ENCODE peak calls at places on chromosomes 12 and 14, in four cellular contexts. F is HepG2, Y is GM12878, X is K562. R is an unnamed sample.

GRCh38 chr14:50082784-50083466 is 33.4 kb downstream of the VCPKMT start:
- DNase-seq in X (no peak), Y (peak; percentile 92), F (no peak), R (no peak)

GRCh38 chr12:108419949-108420348 is 80.8 kb upstream of the CMKLR1 start:
- DNase-seq in F (no peak), Y (no peak), X (no peak), R (no peak)

GRCh38 chr12:28578833-28579252 is 388.6 kb downstream of the CCDC91 start:
- DNase-seq in X (no peak), Y (no peak), F (no peak), R (no peak)

GRCh38 chr12:113333877-113334785 is 778 bp downstream of the SLC8B1 start:
- DNase-seq in X (no peak), F (no peak), Y (no peak), R (peak; percentile 28)

GRCh38 chr14:93266127-93266526 is 59.1 kb downstream of the UBR7 start:
- DNase-seq in X (no peak), F (no peak), Y (no peak), R (no peak)

GRCh38 chr12:61574339-61574738 is 685.9 kb upstream of the USP15 start:
- DNase-seq in X (no peak), Y (no peak), F (no peak), R (no peak)

GRCh38 chr12:127297327-127297726 is 969.6 kb upstream of the TMEM132C start:
- DNase-seq in X (no peak), Y (no peak), F (no peak), R (no peak)

GRCh38 chr14:102777711-102778615 is 714 bp downstream of the TRAF3 start:
- DNase-seq in Y (no peak), F (no peak), X (peak; percentile 73), R (no peak)

GRCh38 chr14:94058128-94058673 is 22.8 kb downstream of the DDX24 start:
- DNase-seq in Y (no peak), X (no peak), F (no peak), R (no peak)

GRCh38 chr12:120077260-120077659 is 39.3 kb downstream of the RAB35 start:
- DNase-seq in F (no peak), X (no peak), Y (no peak), R (no peak)

GRCh38 chr12:120079352-120080042 is 37.1 kb downstream of the RAB35 start:
- DNase-seq in F (peak; percentile 78), Y (no peak), X (no peak), R (no peak)

GRCh38 chr12:120076651-120077050 is 39.9 kb downstream of the RAB35 start:
- DNase-seq in F (no peak), X (no peak), Y (no peak), R (no peak)

GRCh38 chr12:120078868-120079267 is 37.7 kb downstream of the RAB35 start:
- DNase-seq in Y (no peak), F (no peak), X (no peak), R (no peak)

GRCh38 chr12:120080043-120080400 is 36.5 kb downstream of the RAB35 start:
- DNase-seq in F (no peak), X (no peak), Y (no peak), R (no peak)
- TF ChIP-seq POLR2AphosphoS5 in F (no peak), X (no peak), Y (no peak), R (no peak)

GRCh38 chr14:56812364-56813103 is 2.3 kb upstream of the OTX2 start:
- DNase-seq in X (no peak), F (no peak), Y (no peak), R (no peak)

GRCh38 chr14:56810850-56811595 is 744 bp upstream of the OTX2 start:
- DNase-seq in X (no peak), F (no peak), Y (no peak), R (no peak)

GRCh38 chr14:56810341-56810740 is at the start of gene OTX2:
- DNase-seq in F (no peak), Y (no peak), X (no peak), R (no peak)

GRCh38 chr14:56813143-56813551 is 2.9 kb upstream of the OTX2 start:
- DNase-seq in Y (no peak), F (no peak), X (no peak), R (no peak)

GRCh38 chr14:56811596-56812363 is 1.5 kb upstream of the OTX2 start:
- DNase-seq in X (no peak), Y (no peak), F (no peak), R (no peak)
- H3K4me3 ChIP-seq in X (no peak overlapping the region), Y (no peak overlapping the region), F (no peak overlapping the region), R (no peak overlapping the region)

GRCh38 chr12:96131230-96131788 is 62.9 kb upstream of the ELK3 start:
- DNase-seq in X (no peak), Y (no peak), F (no peak), R (no peak)
- TF ChIP-seq MYC in X (no peak), Y (no peak), F (no peak), R (no peak)

DNA sequence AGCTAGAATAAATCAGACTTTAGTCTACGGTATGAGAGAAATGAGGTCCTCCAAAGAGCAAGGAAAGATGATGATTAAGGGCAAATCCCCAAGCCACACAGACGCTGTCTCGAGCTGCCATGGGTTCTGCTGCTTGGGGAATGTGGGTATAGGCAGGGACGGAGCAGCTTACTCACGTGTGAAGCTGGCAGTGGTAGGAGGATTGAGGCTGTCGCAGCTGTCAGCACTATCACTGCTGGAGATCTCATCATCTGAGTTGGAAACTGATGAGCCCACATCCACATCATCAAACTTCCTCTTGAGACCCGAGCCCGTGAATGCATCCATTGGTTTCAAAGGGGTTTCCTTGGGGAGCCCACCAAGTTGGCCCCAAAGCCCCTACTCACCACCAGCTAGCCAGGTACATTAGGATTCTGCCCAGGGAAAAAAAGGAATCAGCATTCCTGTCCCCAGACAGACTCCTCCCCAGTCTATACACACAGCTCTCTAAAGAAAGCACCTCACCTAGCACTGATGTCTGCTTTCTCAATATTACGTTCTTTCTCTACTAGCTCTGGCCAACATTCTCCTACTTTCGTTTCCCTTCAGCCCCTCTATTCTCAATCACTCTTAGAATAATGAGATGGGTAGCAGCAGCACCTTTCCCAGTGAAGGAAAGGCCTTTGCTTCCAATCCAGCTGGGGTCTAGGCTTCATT is 7.0 kb downstream of the CSRNP2 start:
- DNase-seq in X (no peak), Y (no peak), F (no peak), R (no peak)
- TF ChIP-seq POLR2AphosphoS5 in X (no peak), Y (no peak), F (no peak), R (no peak)

DNA sequence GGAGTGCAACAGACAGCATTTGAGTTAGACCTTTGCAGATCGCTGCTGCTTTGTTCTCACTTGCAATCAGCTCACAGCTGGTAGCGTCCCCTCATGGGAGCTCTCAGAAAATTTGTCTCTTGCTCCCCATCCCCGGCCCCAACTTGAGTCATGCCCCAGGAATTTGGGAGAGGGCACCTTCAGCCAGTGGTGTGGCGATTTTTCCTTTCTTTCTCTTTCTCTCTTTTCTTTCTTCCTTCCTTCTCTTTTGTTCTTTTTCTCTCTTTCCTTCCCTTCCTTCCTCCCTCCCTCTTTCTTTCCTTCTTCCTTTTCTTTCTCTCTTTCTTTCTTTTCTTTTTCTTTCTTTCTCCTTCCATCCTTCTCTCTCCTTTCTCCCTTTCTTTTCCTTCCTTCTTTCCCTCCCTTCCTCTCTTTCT is 34.2 kb upstream of the MAP1LC3B2 start:
- DNase-seq in F (no peak), Y (no peak), X (no peak), R (no peak)
- H3K4me3 ChIP-seq in F (no peak overlapping the region), Y (no peak overlapping the region), X (no peak overlapping the region), R (no peak overlapping the region)

GRCh38 chr12:111267171-111267570 is 101.7 kb downstream of the PHETA1 start:
- DNase-seq in Y (no peak), F (no peak), X (no peak), R (no peak)
- TF ChIP-seq MYC in Y (no peak), F (no peak), X (no peak), R (no peak)

DNA sequence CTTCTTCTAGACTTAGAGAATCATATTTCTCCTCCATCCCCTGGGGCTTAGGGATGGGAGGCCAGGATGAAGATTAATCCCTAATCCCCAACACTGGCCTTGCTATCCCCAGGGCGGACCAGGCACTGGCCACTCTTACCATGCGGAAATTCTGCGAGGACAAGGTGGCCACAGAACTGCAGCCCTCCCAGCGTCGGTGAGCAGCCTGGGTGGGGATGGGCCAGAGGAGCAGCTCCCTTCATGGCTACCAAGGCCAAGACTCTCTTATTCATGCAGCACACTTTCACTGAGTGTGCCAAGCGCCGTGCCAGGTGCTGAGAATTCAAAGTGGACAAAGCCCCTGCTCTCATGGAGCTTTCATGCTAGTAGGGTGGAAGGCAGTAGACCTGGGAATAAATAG is 7.0 kb downstream of the TNS2 start:
- DNase-seq in F (no peak), Y (no peak), X (no peak), R (no peak)
- TF ChIP-seq POLR2AphosphoS5 in F (no peak), Y (no peak), X (no peak), R (no peak)

GRCh38 chr12:25788707-25789106 is 169.8 kb upstream of the RASSF8 start:
- DNase-seq in Y (no peak), X (no peak), F (no peak), R (peak; percentile 93)
- H3K4me3 ChIP-seq in Y (no peak overlapping the region), X (no peak overlapping the region), F (no peak overlapping the region), R (no peak overlapping the region)

R was measured in endothelial cell of umbilical vein.